ENCODE peak calls at places on chromosomes 12 and 14, in five cellular contexts. One of them, this sample, is unnamed.

GRCh38 chr12:104603545-104603973 is 146.8 kb downstream of the CHST11 start:
- DNase-seq in Caki2: peak
- DNase-seq in ELR: peak
- DNase-seq in GM03348: peak
- DNase-seq in endothelial cell: no peak
- DNase-seq in this sample: peak

GRCh38 chr14:35533357-35534129 is 421 bp upstream of the INSM2 start:
- DNase-seq in endothelial cell: peak
- DNase-seq in Caki2: no peak
- DNase-seq in GM03348: peak
- DNase-seq in ELR: peak
- DNase-seq in this sample: peak

GRCh38 chr12:75870878-75871277 is 160.7 kb downstream of the PHLDA1 start:
- DNase-seq in GM03348: no peak
- DNase-seq in ELR: peak
- DNase-seq in endothelial cell: no peak
- DNase-seq in Caki2: no peak
- DNase-seq in this sample: peak

GRCh38 chr12:13004368-13004767 is 4.3 kb upstream of the HEBP1 start:
- DNase-seq in endothelial cell: no peak
- DNase-seq in ELR: no peak
- DNase-seq in GM03348: peak
- DNase-seq in Caki2: no peak
- DNase-seq in this sample: no peak

GRCh38 chr14:65949711-65950516 is 536.3 kb upstream of the CCDC196 start:
- DNase-seq in ELR: peak
- DNase-seq in endothelial cell: no peak
- DNase-seq in Caki2: peak
- DNase-seq in GM03348: peak
- DNase-seq in this sample: peak

GRCh38 chr14:21825147-21825743 is 151.6 kb upstream of the OR4E1 start:
- DNase-seq in Caki2: peak
- DNase-seq in ELR: peak
- DNase-seq in endothelial cell: peak
- DNase-seq in GM03348: no peak
- DNase-seq in this sample: peak

GRCh38 chr12:20369164-20370000 is 1.0 kb downstream of the PDE3A start:
- DNase-seq in GM03348: peak
- DNase-seq in ELR: peak
- DNase-seq in endothelial cell: peak
- DNase-seq in Caki2: peak
- DNase-seq in this sample: peak

GRCh38 chr12:3988519-3989217 is 115.5 kb upstream of the PARP11 start:
- DNase-seq in endothelial cell: no peak
- DNase-seq in GM03348: no peak
- DNase-seq in Caki2: no peak
- DNase-seq in ELR: no peak
- DNase-seq in this sample: no peak

GRCh38 chr14:88605594-88605993 is 42.8 kb downstream of the ZC3H14 start:
- DNase-seq in ELR: no peak
- DNase-seq in GM03348: no peak
- DNase-seq in endothelial cell: no peak
- DNase-seq in Caki2: no peak
- DNase-seq in this sample: peak

GRCh38 chr12:89597770-89598169 is 71.9 kb upstream of the POC1B start:
- DNase-seq in ELR: no peak
- DNase-seq in endothelial cell: no peak
- DNase-seq in Caki2: no peak
- DNase-seq in GM03348: no peak
- DNase-seq in this sample: no peak

GRCh38 chr12:106090586-106091411 is 48.0 kb downstream of the NUAK1 start:
- DNase-seq in GM03348: peak
- DNase-seq in ELR: peak
- DNase-seq in endothelial cell: no peak
- DNase-seq in Caki2: peak
- DNase-seq in this sample: peak

GRCh38 chr12:110367209-110367864 is 36.2 kb downstream of the ANAPC7 start:
- DNase-seq in Caki2: no peak
- DNase-seq in endothelial cell: no peak
- DNase-seq in ELR: no peak
- DNase-seq in GM03348: no peak
- DNase-seq in this sample: no peak